ENCODE peak calls at places on chromosome 3, in six cellular contexts. C, H, B, X, N and Y are unnamed samples.

GRCh38 chr3:56909349-56909748 is 107.6 kb upstream of the ARHGEF3 start:
- DNase-seq in X (no peak), C (no peak), H (no peak), N (no peak), B (no peak), Y (no peak)

GRCh38 chr3:38543602-38544001 is 47.5 kb downstream of the EXOG start:
- DNase-seq in H (no peak), C (no peak), X (no peak), N (no peak), B (no peak), Y (no peak)

GRCh38 chr3:156630081-156630772 is 44.2 kb upstream of the TIPARP start:
- DNase-seq in H (no peak), B (no peak), X (no peak), N (no peak), C (no peak), Y (no peak)

GRCh38 chr3:197025736-197026480 is 3.7 kb downstream of the MELTF start:
- DNase-seq in H (no peak), B (no peak), X (no peak), C (no peak), N (no peak), Y (no peak)

GRCh38 chr3:119292666-119293065 is 1.5 kb upstream of the ARHGAP31 start:
- DNase-seq in B (no peak), C (no peak), N (peak; percentile 46), X (no peak), H (no peak), Y (no peak)

GRCh38 chr3:110686691-110687090 is 384.9 kb upstream of the NECTIN3 start:
- DNase-seq in B (no peak), X (no peak), C (no peak), H (no peak), N (no peak), Y (no peak)

GRCh38 chr3:150393745-150394144 is 14.4 kb upstream of the TSC22D2 start:
- DNase-seq in H (no peak), N (no peak), C (no peak), B (no peak), X (no peak), Y (no peak)

GRCh38 chr3:64238971-64239667 is 13.9 kb upstream of the PRICKLE2 start:
- DNase-seq in X (peak; percentile 92), C (peak; percentile 94), B (peak; percentile 93), H (peak; percentile 80), N (no peak), Y (peak; percentile 93)

GRCh38 chr3:44237161-44237560 is 4.5 kb upstream of the TOPAZ1 start:
- DNase-seq in C (no peak), N (no peak), H (no peak), B (no peak), X (no peak), Y (no peak)

GRCh38 chr3:84881288-84881687 is 77.5 kb upstream of the CADM2 start:
- DNase-seq in X (no peak), H (no peak), B (no peak), N (no peak), C (no peak), Y (no peak)

GRCh38 chr3:108145578-108145977 is 54.7 kb upstream of the CD47 start:
- DNase-seq in H (no peak), C (no peak), B (no peak), X (no peak), N (no peak), Y (no peak)